ENCODE peak calls at places on chromosomes 11 and 22, in eight cellular contexts. One of them, this sample, is unnamed.

GRCh38 chr11:78453140-78453935 is 35.7 kb upstream of the GAB2 start:
- DNase-seq in esophagus muscularis mucosa: no peak
- DNase-seq in breast epithelium: no peak
- DNase-seq in HCT116: no peak
- DNase-seq in prostate gland: no peak
- DNase-seq in suprapubic skin: no peak
- DNase-seq in sigmoid colon: no peak
- DNase-seq in Panc1: no peak
- DNase-seq in this sample: no peak

GRCh38 chr11:3111919-3112690 is 53.0 kb downstream of the OSBPL5 start:
- DNase-seq in prostate gland: no peak
- DNase-seq in suprapubic skin: no peak
- DNase-seq in sigmoid colon: peak; percentile 8
- DNase-seq in HCT116: no peak
- DNase-seq in esophagus muscularis mucosa: no peak
- DNase-seq in Panc1: no peak
- DNase-seq in breast epithelium: no peak
- DNase-seq in this sample: no peak

GRCh38 chr11:69705246-69705856 is 1.5 kb upstream of the FGF19 start:
- DNase-seq in breast epithelium: no peak
- DNase-seq in Panc1: no peak
- DNase-seq in prostate gland: no peak
- DNase-seq in esophagus muscularis mucosa: no peak
- DNase-seq in sigmoid colon: no peak
- DNase-seq in HCT116: no peak
- DNase-seq in suprapubic skin: no peak
- DNase-seq in this sample: no peak

GRCh38 chr11:22432331-22433065 is 94.3 kb downstream of the SLC17A6 start:
- DNase-seq in breast epithelium: no peak
- DNase-seq in sigmoid colon: no peak
- DNase-seq in Panc1: no peak
- DNase-seq in prostate gland: no peak
- DNase-seq in esophagus muscularis mucosa: no peak
- DNase-seq in suprapubic skin: peak; percentile 74
- DNase-seq in HCT116: no peak
- DNase-seq in this sample: peak; percentile 69

GRCh38 chr11:4156571-4156970 is 62.0 kb downstream of the RRM1 start:
- DNase-seq in Panc1: no peak
- DNase-seq in esophagus muscularis mucosa: no peak
- DNase-seq in suprapubic skin: no peak
- DNase-seq in sigmoid colon: no peak
- DNase-seq in breast epithelium: no peak
- DNase-seq in prostate gland: no peak
- DNase-seq in HCT116: no peak
- DNase-seq in this sample: no peak

GRCh38 chr11:120815260-120816100 is 208.4 kb upstream of the TBCEL start:
- DNase-seq in HCT116: no peak
- DNase-seq in sigmoid colon: no peak
- DNase-seq in Panc1: no peak
- DNase-seq in breast epithelium: no peak
- DNase-seq in esophagus muscularis mucosa: no peak
- DNase-seq in suprapubic skin: no peak
- DNase-seq in prostate gland: peak; percentile 45
- DNase-seq in this sample: peak; percentile 31

GRCh38 chr11:32420937-32421532 is 14.3 kb downstream of the WT1 start:
- DNase-seq in Panc1: no peak
- DNase-seq in HCT116: no peak
- DNase-seq in suprapubic skin: no peak
- DNase-seq in breast epithelium: no peak
- DNase-seq in prostate gland: no peak
- DNase-seq in esophagus muscularis mucosa: peak; percentile 80
- DNase-seq in sigmoid colon: no peak
- DNase-seq in this sample: no peak

GRCh38 chr11:47378011-47378835 is at the start of gene SPI1:
- DNase-seq in Panc1: no peak
- DNase-seq in HCT116: no peak
- DNase-seq in esophagus muscularis mucosa: no peak
- DNase-seq in suprapubic skin: no peak
- DNase-seq in sigmoid colon: peak; percentile 85
- DNase-seq in prostate gland: no peak
- DNase-seq in breast epithelium: peak; percentile 28
- DNase-seq in this sample: peak; percentile 96

GRCh38 chr11:121833970-121834369 is 282.0 kb downstream of the BLID start:
- DNase-seq in HCT116: no peak
- DNase-seq in prostate gland: no peak
- DNase-seq in esophagus muscularis mucosa: no peak
- DNase-seq in breast epithelium: no peak
- DNase-seq in suprapubic skin: no peak
- DNase-seq in Panc1: no peak
- DNase-seq in sigmoid colon: no peak
- DNase-seq in this sample: no peak

GRCh38 chr11:30285416-30286121 is 37.3 kb upstream of the ARL14EP start:
- DNase-seq in prostate gland: no peak
- DNase-seq in Panc1: no peak
- DNase-seq in suprapubic skin: no peak
- DNase-seq in esophagus muscularis mucosa: no peak
- DNase-seq in HCT116: no peak
- DNase-seq in breast epithelium: no peak
- DNase-seq in sigmoid colon: no peak
- DNase-seq in this sample: no peak

GRCh38 chr11:66492161-66492865 is 12.1 kb downstream of the DPP3 start:
- DNase-seq in sigmoid colon: no peak
- DNase-seq in esophagus muscularis mucosa: no peak
- DNase-seq in suprapubic skin: no peak
- DNase-seq in breast epithelium: no peak
- DNase-seq in Panc1: no peak
- DNase-seq in HCT116: no peak
- DNase-seq in prostate gland: no peak
- DNase-seq in this sample: no peak

GRCh38 chr22:48212727-48213126 is 1450.3 kb downstream of the TBC1D22A start:
- DNase-seq in prostate gland: no peak
- DNase-seq in sigmoid colon: no peak
- DNase-seq in breast epithelium: no peak
- DNase-seq in HCT116: no peak
- DNase-seq in esophagus muscularis mucosa: no peak
- DNase-seq in suprapubic skin: no peak
- DNase-seq in Panc1: no peak
- DNase-seq in this sample: no peak
- H3K9me3 ChIP-seq in prostate gland: no peaks in the 10 kb centered on the region
- H3K9me3 ChIP-seq in sigmoid colon: no peaks in the 10 kb centered on the region
- H3K9me3 ChIP-seq in breast epithelium: no peaks in the 10 kb centered on the region
- H3K9me3 ChIP-seq in HCT116: peaks cover 9% of the 10 kb centered on the region
- H3K9me3 ChIP-seq in esophagus muscularis mucosa: no peaks in the 10 kb centered on the region
- H3K9me3 ChIP-seq in suprapubic skin: no peaks in the 10 kb centered on the region
- H3K9me3 ChIP-seq in Panc1: no peaks in the 10 kb centered on the region
- H3K9me3 ChIP-seq in this sample: no peaks in the 10 kb centered on the region

GRCh38 chr22:19875061-19875530 is 20.4 kb upstream of the GNB1L start:
- DNase-seq in sigmoid colon: peak; percentile 65
- DNase-seq in HCT116: no peak
- DNase-seq in breast epithelium: no peak
- DNase-seq in Panc1: no peak
- DNase-seq in suprapubic skin: peak; percentile 75
- DNase-seq in esophagus muscularis mucosa: no peak
- DNase-seq in prostate gland: no peak
- DNase-seq in this sample: peak; percentile 58

GRCh38 chr22:19874307-19875060 is 19.8 kb upstream of the GNB1L start:
- DNase-seq in suprapubic skin: peak; percentile 80
- DNase-seq in sigmoid colon: peak; percentile 63
- DNase-seq in Panc1: no peak
- DNase-seq in esophagus muscularis mucosa: no peak
- DNase-seq in prostate gland: peak; percentile 73
- DNase-seq in HCT116: no peak
- DNase-seq in breast epithelium: no peak
- DNase-seq in this sample: peak; percentile 75

GRCh38 chr22:19873138-19873959 is 18.7 kb upstream of the GNB1L start:
- DNase-seq in prostate gland: no peak
- DNase-seq in Panc1: no peak
- DNase-seq in sigmoid colon: peak; percentile 54
- DNase-seq in breast epithelium: no peak
- DNase-seq in esophagus muscularis mucosa: no peak
- DNase-seq in suprapubic skin: peak; percentile 73
- DNase-seq in HCT116: no peak
- DNase-seq in this sample: peak; percentile 69

GRCh38 chr22:19872779-19873137 is 18.1 kb upstream of the GNB1L start:
- DNase-seq in breast epithelium: no peak
- DNase-seq in HCT116: no peak
- DNase-seq in suprapubic skin: peak; percentile 69
- DNase-seq in Panc1: no peak
- DNase-seq in esophagus muscularis mucosa: no peak
- DNase-seq in prostate gland: no peak
- DNase-seq in sigmoid colon: no peak
- DNase-seq in this sample: peak; percentile 69

GRCh38 chr22:19873960-19874306 is 19.3 kb upstream of the GNB1L start:
- DNase-seq in HCT116: no peak
- DNase-seq in sigmoid colon: no peak
- DNase-seq in prostate gland: no peak
- DNase-seq in esophagus muscularis mucosa: no peak
- DNase-seq in suprapubic skin: peak; percentile 55
- DNase-seq in Panc1: no peak
- DNase-seq in breast epithelium: no peak
- DNase-seq in this sample: peak; percentile 57
- H3K27ac ChIP-seq in HCT116: no peak overlapping the region
- H3K27ac ChIP-seq in sigmoid colon: no peak overlapping the region
- H3K27ac ChIP-seq in prostate gland: peak overlapping the region; percentile 69
- H3K27ac ChIP-seq in esophagus muscularis mucosa: no peak overlapping the region
- H3K27ac ChIP-seq in suprapubic skin: no peak overlapping the region
- H3K27ac ChIP-seq in Panc1: peak overlapping the region; percentile 69
- H3K27ac ChIP-seq in breast epithelium: no peak overlapping the region
- H3K27ac ChIP-seq in this sample: no peak overlapping the region

GRCh38 chr11:64317961-64318693 is at the start of gene PRDX5:
- DNase-seq in prostate gland: peak; percentile 93
- DNase-seq in sigmoid colon: peak; percentile 99
- DNase-seq in Panc1: no peak
- DNase-seq in HCT116: peak; percentile 94
- DNase-seq in suprapubic skin: peak; percentile 99
- DNase-seq in breast epithelium: peak; percentile 96
- DNase-seq in esophagus muscularis mucosa: peak; percentile 99
- DNase-seq in this sample: peak; percentile 99
- TF ChIP-seq POLR2AphosphoS5 in prostate gland: peak; percentile 81
- TF ChIP-seq POLR2AphosphoS5 in sigmoid colon: peak; percentile 97
- TF ChIP-seq POLR2AphosphoS5 in Panc1: peak; percentile 72
- TF ChIP-seq POLR2AphosphoS5 in HCT116: peak; percentile 88
- TF ChIP-seq POLR2AphosphoS5 in suprapubic skin: peak; percentile 57
- TF ChIP-seq POLR2AphosphoS5 in breast epithelium: peak; percentile 60
- TF ChIP-seq POLR2AphosphoS5 in esophagus muscularis mucosa: peak; percentile 95
- TF ChIP-seq POLR2AphosphoS5 in this sample: peak; percentile 93

DNA sequence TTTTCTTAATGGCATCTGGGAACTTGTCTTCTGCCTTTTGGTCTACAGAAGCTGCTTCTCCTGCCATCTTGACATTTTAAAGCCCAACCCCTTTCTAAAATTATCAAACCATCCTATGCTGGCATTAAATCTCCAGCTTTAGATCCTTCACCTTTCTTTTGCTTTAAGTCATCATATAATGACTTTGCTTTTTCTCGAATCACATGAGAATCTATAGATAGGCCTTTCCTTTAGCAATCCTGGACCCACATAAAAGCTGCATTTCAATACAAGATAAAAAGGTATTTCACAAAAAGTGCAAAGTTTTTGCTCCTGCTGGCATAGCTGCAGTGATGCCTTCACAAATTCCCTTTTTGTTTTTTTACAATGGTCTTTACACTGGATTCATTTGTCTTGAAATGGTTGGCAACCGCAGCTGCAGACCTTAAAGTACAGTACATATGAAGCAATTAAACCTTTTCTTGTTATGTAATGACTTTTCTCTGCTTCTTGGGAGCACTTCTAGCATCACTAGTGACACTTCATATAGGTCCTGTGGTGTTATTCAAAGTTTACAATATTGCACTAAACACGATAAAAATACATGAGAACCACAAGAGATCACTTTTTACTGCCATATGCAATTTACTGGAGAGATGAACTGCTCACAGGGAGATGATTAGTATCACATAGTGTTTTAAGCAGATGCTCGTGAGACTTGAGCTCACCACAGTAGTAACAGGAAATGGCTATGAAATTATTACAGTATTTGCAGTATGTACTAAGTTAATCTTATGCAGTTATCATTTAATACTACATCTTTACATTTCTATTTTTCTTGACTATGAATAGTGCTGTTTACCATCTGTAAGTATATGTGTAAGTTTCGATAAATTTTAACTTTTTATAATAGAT is 41.6 kb downstream of the ACER3 start:
- DNase-seq in sigmoid colon: no peak
- DNase-seq in HCT116: no peak
- DNase-seq in esophagus muscularis mucosa: no peak
- DNase-seq in prostate gland: no peak
- DNase-seq in breast epithelium: no peak
- DNase-seq in suprapubic skin: no peak
- DNase-seq in Panc1: no peak
- DNase-seq in this sample: no peak
- H3K9me3 ChIP-seq in sigmoid colon: peaks cover 2% of the 10 kb centered on the region
- H3K9me3 ChIP-seq in HCT116: peaks cover 3% of the 10 kb centered on the region
- H3K9me3 ChIP-seq in esophagus muscularis mucosa: no peaks in the 10 kb centered on the region
- H3K9me3 ChIP-seq in prostate gland: no peaks in the 10 kb centered on the region
- H3K9me3 ChIP-seq in breast epithelium: no peaks in the 10 kb centered on the region
- H3K9me3 ChIP-seq in suprapubic skin: no peaks in the 10 kb centered on the region
- H3K9me3 ChIP-seq in Panc1: no peaks in the 10 kb centered on the region
- H3K9me3 ChIP-seq in this sample: peaks cover 10% of the 10 kb centered on the region

GRCh38 chr22:36435516-36436415 is 45.7 kb downstream of the TXN2 start:
- DNase-seq in esophagus muscularis mucosa: no peak
- DNase-seq in sigmoid colon: no peak
- DNase-seq in HCT116: no peak
- DNase-seq in Panc1: no peak
- DNase-seq in suprapubic skin: no peak
- DNase-seq in breast epithelium: peak; percentile 71
- DNase-seq in prostate gland: peak; percentile 38
- DNase-seq in this sample: peak; percentile 87
- H3K27ac ChIP-seq in esophagus muscularis mucosa: peak overlapping the region; percentile 49
- H3K27ac ChIP-seq in sigmoid colon: no peak overlapping the region
- H3K27ac ChIP-seq in HCT116: no peak overlapping the region
- H3K27ac ChIP-seq in Panc1: peak overlapping the region; percentile 71
- H3K27ac ChIP-seq in suprapubic skin: no peak overlapping the region
- H3K27ac ChIP-seq in breast epithelium: peak overlapping the region; percentile 86
- H3K27ac ChIP-seq in prostate gland: peak overlapping the region; percentile 69
- H3K27ac ChIP-seq in this sample: peak overlapping the region; percentile 80

DNA sequence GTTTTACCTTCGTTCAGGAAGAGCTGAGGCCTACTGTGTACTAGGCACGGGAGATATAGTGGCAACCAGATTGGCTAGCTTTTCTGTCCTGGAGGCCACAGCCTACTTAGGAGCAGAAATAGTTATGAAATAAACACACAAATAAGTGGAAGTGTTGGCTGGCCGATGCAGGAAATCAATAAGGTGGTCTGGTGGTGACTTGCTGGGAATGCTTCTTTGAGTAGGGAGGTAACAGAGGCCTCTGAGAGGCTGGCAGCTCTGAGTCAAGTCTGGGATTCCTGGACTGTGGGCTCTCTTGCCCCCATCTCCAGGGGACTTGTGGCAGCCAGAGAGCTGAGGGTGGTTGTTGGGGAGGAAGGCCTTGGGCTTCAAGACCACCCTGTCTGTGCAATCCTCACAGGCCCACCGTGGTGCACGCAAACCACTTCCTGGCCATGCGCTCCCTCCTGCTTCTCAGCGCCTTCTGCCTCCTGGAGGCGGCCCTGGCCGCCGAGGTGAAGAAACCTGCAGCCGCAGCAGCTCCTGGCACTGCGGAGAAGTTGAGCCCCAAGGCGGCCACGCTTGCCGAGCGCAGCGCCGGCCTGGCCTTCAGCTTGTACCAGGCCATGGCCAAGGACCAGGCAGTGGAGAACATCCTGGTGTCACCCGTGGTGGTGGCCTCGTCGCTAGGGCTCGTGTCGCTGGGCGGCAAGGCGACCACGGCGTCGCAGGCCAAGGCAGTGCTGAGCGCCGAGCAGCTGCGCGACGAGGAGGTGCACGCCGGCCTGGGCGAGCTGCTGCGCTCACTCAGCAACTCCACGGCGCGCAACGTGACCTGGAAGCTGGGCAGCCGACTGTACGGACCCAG is 4.1 kb downstream of the SERPINH1 start:
- DNase-seq in suprapubic skin: no peak
- DNase-seq in esophagus muscularis mucosa: no peak
- DNase-seq in breast epithelium: no peak
- DNase-seq in HCT116: no peak
- DNase-seq in prostate gland: no peak
- DNase-seq in sigmoid colon: no peak
- DNase-seq in Panc1: no peak
- DNase-seq in this sample: no peak
- TF ChIP-seq POLR2AphosphoS5 in suprapubic skin: no peak
- TF ChIP-seq POLR2AphosphoS5 in esophagus muscularis mucosa: no peak
- TF ChIP-seq POLR2AphosphoS5 in breast epithelium: no peak
- TF ChIP-seq POLR2AphosphoS5 in HCT116: no peak
- TF ChIP-seq POLR2AphosphoS5 in prostate gland: no peak
- TF ChIP-seq POLR2AphosphoS5 in sigmoid colon: no peak
- TF ChIP-seq POLR2AphosphoS5 in Panc1: no peak
- TF ChIP-seq POLR2AphosphoS5 in this sample: no peak

This sample was measured in spleen.